ENCODE peak calls at places on chromosomes 11 and 22, in four cellular contexts. G is MM.1S, I is kidney, C is keratinocyte. X is an unnamed sample.

GRCh38 chr11:77602385-77603105 is 12.8 kb downstream of the AQP11 start:
- DNase-seq in I (no peak), C (peak), G (no peak), X (peak)

GRCh38 chr11:86091566-86091965 is 22.7 kb upstream of the PICALM start:
- DNase-seq in I (no peak), G (no peak), C (no peak), X (peak)

GRCh38 chr11:95419915-95420314 is 188.9 kb upstream of the SESN3 start:
- DNase-seq in C (no peak), G (no peak), I (no peak), X (peak)

GRCh38 chr11:94926698-94927237 is 46.6 kb downstream of the CWC15 start:
- DNase-seq in I (peak), C (no peak), G (no peak), X (peak)

GRCh38 chr11:114953039-114953438 is 274.7 kb downstream of the NXPE2 start:
- DNase-seq in G (no peak), C (no peak), I (no peak), X (no peak)

GRCh38 chr22:33380789-33381530 is 322.8 kb upstream of the SYN3 start:
- DNase-seq in I (no peak), G (no peak), C (peak), X (peak)

GRCh38 chr11:68498313-68498712 is 37.8 kb downstream of the PPP6R3 start:
- DNase-seq in I (no peak), C (no peak), G (no peak), X (no peak)

GRCh38 chr11:75635009-75635909 is 33.6 kb downstream of the MAP6 start:
- DNase-seq in C (no peak), I (peak), G (peak), X (peak)

GRCh38 chr11:120013325-120014250 is 124.3 kb downstream of the TRIM29 start:
- DNase-seq in I (no peak), G (no peak), C (peak), X (no peak)

GRCh38 chr11:107665016-107665415 is 46.8 kb downstream of the SLN start:
- DNase-seq in C (no peak), G (no peak), I (no peak), X (no peak)

GRCh38 chr11:46906596-46906995 is 11.8 kb downstream of the LRP4 start:
- DNase-seq in C (no peak), I (no peak), G (no peak), X (peak)

GRCh38 chr11:6655790-6656580 is at the start of gene DCHS1:
- DNase-seq in I (peak), C (no peak), G (no peak), X (peak)
- H3K9ac ChIP-seq in I (no peak), C (no peak), G (no peak), X (no peak)

DNA sequence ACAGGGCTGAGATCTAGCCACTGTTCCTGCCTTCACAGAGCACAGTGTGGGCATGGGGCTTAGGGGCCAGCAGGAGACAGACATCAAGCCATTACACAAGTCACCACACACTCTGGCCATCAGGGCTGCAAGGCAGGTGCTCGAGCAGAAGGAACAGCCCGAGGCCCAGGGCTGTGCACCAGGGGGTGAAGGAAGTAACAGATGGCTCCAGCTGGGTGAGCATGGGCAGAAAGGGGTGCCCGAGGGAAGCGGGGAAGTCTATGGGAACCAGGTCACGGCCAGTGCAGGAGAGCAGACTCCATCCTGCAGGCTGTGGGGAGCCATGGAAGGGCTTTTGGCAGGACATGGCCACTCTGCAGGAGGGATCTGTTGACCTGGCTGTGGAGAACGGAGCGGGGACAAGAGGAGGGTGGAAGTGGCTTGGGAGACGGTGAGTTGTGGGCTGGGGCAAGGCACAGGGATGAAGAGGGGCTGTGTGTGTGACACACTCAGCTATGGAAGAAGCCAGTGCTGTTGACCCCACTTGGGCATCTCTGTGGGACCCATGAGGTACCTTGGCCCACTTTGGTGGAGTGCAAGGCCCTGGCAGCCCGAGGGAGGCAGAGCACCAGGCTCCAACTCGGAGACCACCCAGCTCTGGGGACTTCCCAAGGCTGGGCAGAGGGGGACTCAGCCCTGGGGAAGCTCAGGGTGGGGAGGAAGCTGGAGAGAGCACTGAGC is 3.6 kb downstream of the C11orf68 start:
- DNase-seq in I (no peak), G (no peak), C (no peak), X (no peak)
- H3K9ac ChIP-seq in I (no peak), G (no peak), C (peak), X (peak)

GRCh38 chr22:37443977-37444376 is 16.7 kb upstream of the ELFN2 start:
- DNase-seq in I (no peak), C (no peak), G (no peak), X (no peak)
- H3K9ac ChIP-seq in I (no peak), C (no peak), G (no peak), X (no peak)

DNA sequence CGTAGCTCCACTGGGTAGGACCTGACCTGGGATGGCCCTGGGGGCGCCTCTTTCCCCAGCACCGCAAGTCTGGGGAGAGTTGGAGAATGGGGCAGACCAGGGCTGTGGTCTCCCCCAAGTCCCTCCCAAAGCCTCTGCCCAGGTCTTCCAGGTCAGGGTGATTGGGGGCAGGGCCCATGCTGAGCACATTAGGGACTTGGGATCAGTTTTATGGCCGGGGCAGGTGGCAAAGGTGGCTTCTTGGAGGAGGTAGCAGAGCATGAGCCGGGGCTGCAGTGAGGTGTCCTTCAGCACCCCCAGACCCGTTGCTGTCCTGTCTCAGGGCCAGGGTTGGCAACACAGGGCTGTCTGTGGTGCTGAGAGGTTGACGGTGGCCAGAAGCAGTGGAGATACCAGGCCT is 6.0 kb downstream of the RELT start:
- DNase-seq in G (no peak), C (no peak), I (no peak), X (no peak)
- H3K9ac ChIP-seq in G (no peak), C (no peak), I (no peak), X (no peak)

DNA sequence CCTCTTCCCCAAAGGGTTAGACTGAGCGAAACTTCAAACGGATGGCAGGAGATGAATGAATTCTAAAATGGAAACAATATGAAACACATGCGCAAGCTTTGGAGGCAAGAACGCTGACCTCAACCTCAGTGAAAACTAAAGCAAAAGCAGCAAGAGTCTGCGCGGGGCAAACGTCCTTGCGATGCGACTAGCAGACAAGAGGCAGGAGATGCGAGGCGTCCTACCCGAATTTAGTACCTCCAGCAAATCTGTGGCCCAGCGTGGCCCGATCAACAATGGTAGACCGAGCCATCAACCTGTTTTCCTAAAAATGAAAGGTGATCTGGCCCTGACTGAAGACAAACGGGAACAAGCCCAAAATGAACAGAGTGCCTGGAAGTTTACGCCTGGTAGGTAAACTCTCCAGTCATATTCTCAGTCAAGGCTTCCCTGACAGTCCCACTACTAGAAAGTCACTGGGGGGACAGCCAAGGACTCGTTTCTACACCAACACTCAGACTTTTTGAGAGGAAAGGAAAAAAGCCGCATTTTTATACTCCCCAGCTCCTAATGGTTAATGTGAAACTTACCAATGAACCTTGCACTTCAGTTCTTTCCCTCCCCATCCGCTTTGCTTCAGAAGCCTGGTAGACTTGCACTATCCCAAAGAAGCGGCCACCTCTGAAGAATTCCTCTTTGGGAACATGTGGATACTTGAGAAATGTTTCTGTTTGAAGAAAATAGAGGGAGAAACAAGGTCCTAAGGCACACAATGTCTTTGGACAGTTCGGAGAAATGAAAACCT is 11.5 kb downstream of the MMP3 start:
- DNase-seq in C (no peak), I (no peak), G (peak), X (no peak)
- H3K9ac ChIP-seq in C (no peak), I (peak), G (no peak), X (peak)

DNA sequence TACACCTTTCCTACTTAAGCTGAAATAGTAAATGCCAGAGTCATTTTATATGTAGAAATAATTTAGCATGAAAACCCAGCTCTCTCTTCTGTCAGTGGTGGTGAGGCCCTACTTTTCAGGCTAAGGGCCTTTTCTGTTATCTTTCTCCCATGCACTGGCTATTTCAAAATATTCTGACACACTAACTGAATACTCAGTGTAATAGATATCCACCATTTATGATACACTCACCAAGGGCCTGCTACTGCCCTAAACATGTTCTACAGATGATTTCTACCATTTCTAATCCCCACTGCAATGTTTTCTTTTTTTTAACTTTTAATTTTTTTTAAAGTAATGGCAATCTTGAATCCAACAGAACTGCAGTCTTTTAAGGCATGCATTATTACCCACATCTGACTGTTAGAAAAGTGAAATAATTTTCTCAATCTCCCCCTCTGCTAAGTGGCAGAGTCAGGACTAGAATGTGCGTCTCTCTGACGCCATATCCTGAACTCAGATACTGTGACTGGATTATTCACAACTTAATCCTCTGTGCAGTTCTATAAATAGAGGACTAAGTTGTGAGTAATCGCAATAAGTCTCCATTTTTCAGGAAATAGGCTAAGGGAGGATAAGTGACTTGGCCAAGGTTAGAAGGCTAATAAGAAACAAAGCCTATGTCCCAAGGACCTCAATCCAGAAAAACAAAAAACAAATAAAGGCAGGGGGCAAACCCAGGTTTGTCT is 44.0 kb downstream of the GRAMD1B start:
- DNase-seq in G (no peak), C (no peak), I (no peak), X (peak)
- H3K9ac ChIP-seq in G (no peak), C (no peak), I (no peak), X (peak)